ENCODE peak calls at places on chromosomes 16 and 17, in nine cellular contexts. A is B cell; J is Ammon's horn; E is neuronal stem cell; T is CD8-positive, alpha-beta memory T cell; N is GM12891; Z is stimulated activated CD4-positive, alpha-beta T cell treated with anti-CD3 and anti-CD28 coated beads, Interleukin-2, amount 100 ng/mL, for 24 hours; L is H54; H is T-helper 22 cell. D is an unnamed sample.

GRCh38 chr16:81493755-81494433 is 49.3 kb downstream of the CMIP start:
- DNase-seq in A (no peak), J (no peak), E (no peak), T (no peak), N (no peak), Z (peak), L (peak), H (peak), D (no peak)

GRCh38 chr16:373848-374615 is 3.7 kb upstream of the MRPL28 start:
- DNase-seq in A (no peak), J (no peak), E (no peak), T (no peak), N (no peak), Z (no peak), L (no peak), H (no peak), D (no peak)

GRCh38 chr17:38613981-38614779 is 8.4 kb upstream of the SRCIN1 start:
- DNase-seq in A (no peak), J (no peak), E (no peak), T (no peak), N (no peak), Z (no peak), L (no peak), H (no peak), D (no peak)

GRCh38 chr16:1779741-1780676 is 2.4 kb downstream of the SPSB3 start:
- DNase-seq in A (no peak), J (no peak), E (no peak), T (no peak), N (no peak), Z (no peak), L (no peak), H (no peak), D (no peak)

GRCh38 chr16:22007509-22008214 is at the start of gene MOSMO:
- DNase-seq in A (peak), J (peak), E (peak), T (peak), N (peak), Z (peak), L (peak), H (peak), D (peak)

GRCh38 chr17:69577098-69577497 is 162.6 kb downstream of the MAP2K6 start:
- DNase-seq in A (no peak), J (no peak), E (no peak), T (no peak), N (no peak), Z (no peak), L (no peak), H (no peak), D (no peak)

GRCh38 chr17:65181237-65182061 is 44.3 kb downstream of the RGS9 start:
- DNase-seq in A (no peak), J (no peak), E (no peak), T (no peak), N (peak), Z (peak), L (no peak), H (no peak), D (peak)

GRCh38 chr17:82483204-82483660 is 24.7 kb downstream of the NARF start:
- DNase-seq in A (no peak), J (no peak), E (no peak), T (no peak), N (no peak), Z (no peak), L (no peak), H (no peak), D (no peak)

GRCh38 chr16:58339452-58339938 is 44.7 kb upstream of the PRSS54 start:
- DNase-seq in A (no peak), J (no peak), E (no peak), T (no peak), N (no peak), Z (no peak), L (peak), H (no peak), D (no peak)

GRCh38 chr16:12081048-12081404 is 104.5 kb downstream of the SNX29 start:
- DNase-seq in A (no peak), J (no peak), E (no peak), T (no peak), N (no peak), Z (peak), L (no peak), H (no peak), D (no peak)

GRCh38 chr17:26731005-26731921 is 562.7 kb upstream of the WSB1 start:
- DNase-seq in A (no peak), J (no peak), E (no peak), T (no peak), N (no peak), Z (no peak), L (no peak), H (no peak), D (no peak)

GRCh38 chr17:77320046-77320445 is 179.3 kb downstream of the SEC14L1 start:
- DNase-seq in A (peak), J (no peak), E (no peak), T (no peak), N (no peak), Z (no peak), L (no peak), H (no peak), D (no peak)

GRCh38 chr17:35808240-35808961 is 883 bp upstream of the TAF15 start:
- DNase-seq in A (no peak), J (peak), E (no peak), T (no peak), N (no peak), Z (no peak), L (no peak), H (no peak), D (no peak)

GRCh38 chr16:76535-77272 is 1.3 kb upstream of the MPG start:
- DNase-seq in A (no peak), J (no peak), E (no peak), T (no peak), N (no peak), Z (no peak), L (peak), H (no peak), D (no peak)

GRCh38 chr17:11935734-11936406 is 61.4 kb downstream of the ZNF18 start:
- DNase-seq in A (no peak), J (peak), E (peak), T (no peak), N (peak), Z (no peak), L (peak), H (no peak), D (no peak)

GRCh38 chr17:27550974-27551505 is 79.9 kb upstream of the LGALS9 start:
- DNase-seq in A (no peak), J (no peak), E (no peak), T (no peak), N (no peak), Z (no peak), L (no peak), H (no peak), D (no peak)

GRCh38 chr16:4369006-4369766 is 2.5 kb upstream of the VASN start:
- DNase-seq in A (no peak), J (no peak), E (no peak), T (no peak), N (no peak), Z (no peak), L (peak), H (no peak), D (no peak)

GRCh38 chr17:77322534-77323412 is 182.0 kb downstream of the SEC14L1 start:
- DNase-seq in A (peak), J (no peak), E (peak), T (no peak), N (no peak), Z (no peak), L (peak), H (no peak), D (no peak)